ENCODE peak calls at places on chromosomes 13 and 19, in four cellular contexts. N, Y, M and E are unnamed samples.

GRCh38 chr19:8307400-8307964 is 676 bp downstream of the CD320 start:
- DNase-seq in M (peak; percentile 23), N (peak; percentile 21), Y (peak; percentile 56), E (no peak)

GRCh38 chr19:4277051-4277700 is 1.9 kb upstream of the SHD start:
- DNase-seq in M (no peak), N (no peak), Y (peak; percentile 24), E (no peak)

GRCh38 chr19:54473071-54473941 is at the start of gene CDC42EP5:
- DNase-seq in N (no peak), M (no peak), Y (peak; percentile 58), E (no peak)

GRCh38 chr13:67230774-67231480 is 791 bp upstream of the PCDH9 start:
- DNase-seq in Y (peak; percentile 27), M (peak; percentile 9), N (peak; percentile 69), E (peak; percentile 87)

GRCh38 chr19:29714953-29715694 is at the start of gene C19orf12:
- DNase-seq in M (peak; percentile 18), N (peak; percentile 61), Y (peak; percentile 72), E (peak; percentile 79)

GRCh38 chr19:49468199-49468598 is 5.8 kb upstream of the FLT3LG start:
- DNase-seq in M (no peak), N (no peak), Y (no peak), E (no peak)

GRCh38 chr19:4208385-4209094 is 20.8 kb upstream of the EBI3 start:
- DNase-seq in Y (no peak), M (peak; percentile 52), N (no peak), E (no peak)

GRCh38 chr19:46229442-46229841 is at the start of gene IGFL1:
- DNase-seq in M (no peak), N (no peak), Y (no peak), E (no peak)

GRCh38 chr19:39941615-39942507 is 7.4 kb upstream of the FCGBP start:
- DNase-seq in N (no peak), Y (no peak), M (no peak), E (no peak)

GRCh38 chr13:45119469-45119989 is 781 bp upstream of the GTF2F2 start:
- DNase-seq in Y (peak; percentile 10), N (no peak), M (no peak), E (no peak)

GRCh38 chr19:39996218-39996810 is 546 bp upstream of the ZNF546 start:
- DNase-seq in N (no peak), M (peak; percentile 27), Y (peak; percentile 35), E (peak; percentile 36)

GRCh38 chr13:99690426-99691189 is 189.3 kb downstream of the TM9SF2 start:
- DNase-seq in Y (no peak), N (no peak), M (no peak), E (no peak)

GRCh38 chr13:99689955-99690354 is 188.7 kb downstream of the TM9SF2 start:
- DNase-seq in M (no peak), Y (no peak), N (no peak), E (no peak)

GRCh38 chr13:99687728-99688397 is 186.6 kb downstream of the TM9SF2 start:
- DNase-seq in N (peak; percentile 69), Y (no peak), M (no peak), E (no peak)

GRCh38 chr13:99686944-99687382 is 185.7 kb downstream of the TM9SF2 start:
- DNase-seq in N (peak; percentile 81), Y (peak; percentile 21), M (no peak), E (no peak)

DNA sequence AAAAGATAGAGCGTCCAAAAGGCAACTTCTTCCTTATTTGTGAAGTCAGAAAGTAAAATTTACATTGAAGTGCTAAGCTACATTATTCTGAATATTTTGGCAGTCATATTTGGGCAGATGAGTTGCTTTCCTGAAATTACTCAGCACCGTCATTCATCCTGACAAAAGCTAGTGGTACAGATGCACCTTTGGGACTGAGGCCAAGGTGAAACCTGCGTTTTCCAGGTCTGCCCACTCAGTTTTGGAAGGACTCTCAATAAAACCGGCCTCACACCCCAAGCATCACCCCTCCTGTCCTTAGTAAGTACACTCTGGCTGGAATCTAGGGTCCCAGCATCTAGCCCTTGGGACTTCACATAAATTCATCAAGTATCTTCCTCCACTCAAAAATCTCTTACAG is 187.5 kb downstream of the TM9SF2 start:
- DNase-seq in M (no peak), Y (no peak), N (no peak), E (no peak)
- TF ChIP-seq ELF4 in M (no peak), Y (no peak), N (no peak), E (no peak)

DNA sequence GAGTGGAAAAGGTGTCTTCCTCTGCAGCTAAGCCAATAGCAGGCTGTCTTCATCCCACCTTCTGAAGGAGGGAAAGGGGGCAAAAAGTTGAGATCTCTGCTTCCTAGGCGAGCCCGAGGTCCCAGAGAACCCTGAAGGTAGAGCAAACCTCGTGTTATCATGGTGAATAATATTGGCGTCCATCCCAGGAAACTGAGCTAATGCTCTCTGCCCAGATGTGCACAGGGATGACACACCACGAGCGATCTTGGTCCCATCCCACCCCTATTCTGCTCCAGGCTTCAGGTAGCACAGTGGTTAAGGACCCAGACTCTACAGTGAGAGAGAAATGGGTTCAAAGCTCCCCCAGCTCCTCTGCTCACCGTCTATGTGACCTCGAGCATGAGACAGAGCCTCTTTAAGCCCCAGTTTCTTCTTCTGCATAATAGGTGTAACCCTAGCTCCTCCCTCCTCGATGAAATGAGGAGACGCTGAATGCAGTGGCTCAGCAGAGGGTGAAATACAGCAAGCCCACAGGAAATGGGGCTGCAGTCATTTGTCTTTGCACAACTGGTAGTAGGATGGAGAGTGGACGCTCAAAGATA is 9.9 kb upstream of the CEACAM20 start:
- DNase-seq in Y (no peak), M (no peak), N (no peak), E (no peak)
- TF ChIP-seq ELF4 in Y (no peak), M (no peak), N (no peak), E (no peak)

GRCh38 chr13:36475468-36475867 is 43.2 kb downstream of the CCNA1 start:
- DNase-seq in M (peak; percentile 33), N (peak; percentile 58), Y (peak; percentile 7), E (no peak)
- TF ChIP-seq ELF4 in M (no peak), N (no peak), Y (no peak), E (no peak)

DNA sequence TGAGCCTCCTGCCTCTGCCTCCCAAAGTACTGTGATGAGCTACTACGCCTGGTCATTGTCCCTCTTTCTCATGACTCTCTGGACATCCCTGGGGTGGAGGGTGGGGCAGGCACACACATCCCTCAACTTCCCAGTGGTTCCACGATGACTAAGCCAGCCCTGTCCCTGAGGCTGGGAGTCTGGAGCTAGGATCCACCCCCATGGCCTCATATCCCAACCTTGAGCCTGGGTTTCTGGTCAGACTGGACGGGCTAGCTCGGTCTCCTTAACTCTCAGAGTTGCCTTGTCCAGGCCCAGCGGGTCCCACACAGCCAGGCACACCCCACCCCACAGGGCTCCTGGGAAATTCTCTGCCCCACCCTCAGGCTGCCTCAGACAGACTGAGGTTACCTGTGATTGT is 19.6 kb downstream of the IER2 start:
- DNase-seq in N (no peak), M (no peak), Y (peak; percentile 13), E (peak; percentile 6)
- TF ChIP-seq ELF4 in N (no peak), M (no peak), Y (no peak), E (no peak)

GRCh38 chr19:55554749-55555152 is 9.4 kb upstream of the SBK3 start:
- DNase-seq in N (no peak), Y (peak; percentile 11), M (peak; percentile 68), E (no peak)
- TF ChIP-seq ELF4 in N (no peak), Y (no peak), M (no peak), E (no peak)

GRCh38 chr19:16088985-16089846 is 12.9 kb downstream of the TPM4 start:
- DNase-seq in M (peak; percentile 90), N (no peak), Y (no peak), E (no peak)
- TF ChIP-seq ELF4 in M (peak; percentile 37), N (no peak), Y (no peak), E (no peak)

GRCh38 chr13:95246292-95247082 is 54.8 kb downstream of the ABCC4 start:
- DNase-seq in Y (no peak), N (no peak), M (no peak), E (no peak)
- TF ChIP-seq ELF4 in Y (no peak), N (no peak), M (no peak), E (no peak)